ENCODE peak calls at places on chromosomes 6 and 20, in eight cellular contexts. L is NCI-H526, F is HFFc6, X is endodermal cell, H is AG10803, A is fibroblast of mammary gland, U is DMS153, O is T follicular helper cell. C is an unnamed sample.

GRCh38 chr20:12394786-12395185 is 477.1 kb downstream of the BTBD3 start:
- DNase-seq in A (no peak), F (no peak), X (peak; percentile 86), U (no peak), H (no peak), O (no peak), L (peak; percentile 37), C (no peak)

GRCh38 chr6:118876814-118877213 is 17.1 kb upstream of the ASF1A start:
- DNase-seq in X (no peak), H (peak; percentile 56), L (no peak), O (no peak), A (peak; percentile 25), U (no peak), F (peak; percentile 27), C (no peak)

GRCh38 chr20:371755-372542 is 8.6 kb upstream of the TRIB3 start:
- DNase-seq in F (peak; percentile 69), U (peak; percentile 50), H (peak; percentile 93), O (no peak), X (no peak), A (peak; percentile 79), L (no peak), C (no peak)

GRCh38 chr20:22504829-22505377 is 79.5 kb downstream of the FOXA2 start:
- DNase-seq in F (no peak), U (no peak), X (no peak), L (no peak), O (no peak), A (no peak), H (no peak), C (no peak)

GRCh38 chr6:142985286-142985685 is 40.3 kb upstream of the HIVEP2 start:
- DNase-seq in U (no peak), L (no peak), A (no peak), H (peak; percentile 16), O (no peak), X (no peak), F (no peak), C (no peak)

GRCh38 chr6:136037246-136037884 is 185.9 kb downstream of the PDE7B start:
- DNase-seq in F (no peak), O (no peak), L (no peak), A (peak; percentile 82), U (no peak), X (no peak), H (peak; percentile 45), C (no peak)

GRCh38 chr6:46370622-46371021 is 120.6 kb downstream of the RCAN2 start:
- DNase-seq in X (no peak), L (no peak), U (no peak), H (no peak), O (no peak), A (peak; percentile 49), F (no peak), C (no peak)

GRCh38 chr20:59231124-59231804 is 67.6 kb downstream of the ZNF831 start:
- DNase-seq in U (no peak), X (no peak), H (no peak), L (no peak), O (no peak), F (no peak), A (no peak), C (no peak)

GRCh38 chr6:161547617-161548016 is 273.8 kb upstream of the AGPAT4 start:
- DNase-seq in L (no peak), F (no peak), U (peak; percentile 43), O (no peak), X (no peak), A (peak; percentile 35), H (peak; percentile 39), C (no peak)

GRCh38 chr6:45685076-45685475 is 307.3 kb upstream of the SUPT3H start:
- DNase-seq in H (no peak), X (no peak), A (no peak), F (no peak), O (no peak), L (no peak), U (no peak), C (no peak)

GRCh38 chr6:151627689-151628444 is 134.1 kb downstream of the CCDC170 start:
- DNase-seq in U (peak; percentile 4), F (no peak), A (peak; percentile 25), O (no peak), X (no peak), L (no peak), H (no peak), C (no peak)

GRCh38 chr6:42756713-42757112 is 10.8 kb upstream of the TBCC start:
- DNase-seq in L (no peak), A (no peak), H (no peak), O (no peak), F (no peak), U (no peak), X (peak; percentile 50), C (peak; percentile 58)

GRCh38 chr6:28580484-28580883 is 54.8 kb downstream of the GPX5 start:
- DNase-seq in L (peak; percentile 61), F (no peak), H (no peak), X (no peak), U (no peak), O (no peak), A (peak; percentile 12), C (no peak)

C was measured in G401.